ENCODE peak calls at places on chromosome 18, in eight cellular contexts. Z is brain microvascular endothelial cell, I is stomach, S is GM12865, L is DND-41, T is fibroblast of mammary gland, E is HFFc6, J is PC-9. K is an unnamed sample.

GRCh38 chr18:51196116-51196810 is 1.2 kb downstream of the MEX3C start:
- DNase-seq in Z (peak), I (peak), S (peak), L (peak), T (peak), E (peak), J (peak), K (peak)

GRCh38 chr18:9835112-9835755 is 50.5 kb upstream of the TXNDC2 start:
- DNase-seq in Z (no peak), I (no peak), S (no peak), L (no peak), T (no peak), E (no peak), J (peak), K (no peak)

GRCh38 chr18:57497372-57498294 is 62.5 kb downstream of the ONECUT2 start:
- DNase-seq in Z (no peak), I (no peak), S (no peak), L (no peak), T (peak), E (peak), J (no peak), K (no peak)

GRCh38 chr18:72325307-72325706 is 218.8 kb downstream of the CBLN2 start:
- DNase-seq in Z (no peak), I (no peak), S (peak), L (no peak), T (no peak), E (no peak), J (no peak), K (no peak)

GRCh38 chr18:24189007-24189528 is 50.2 kb downstream of the CABYR start:
- DNase-seq in Z (no peak), I (no peak), S (peak), L (no peak), T (no peak), E (peak), J (no peak), K (peak)

GRCh38 chr18:57698571-57699276 is 77.1 kb upstream of the NARS1 start:
- DNase-seq in Z (no peak), I (no peak), S (no peak), L (no peak), T (peak), E (peak), J (no peak), K (no peak)

GRCh38 chr18:34866739-34867138 is 156.6 kb downstream of the DTNA start:
- DNase-seq in Z (no peak), I (no peak), S (no peak), L (no peak), T (peak), E (no peak), J (no peak), K (no peak)

GRCh38 chr18:13621446-13621849 is 104.9 kb downstream of the FAM210A start:
- DNase-seq in Z (no peak), I (no peak), S (no peak), L (no peak), T (no peak), E (no peak), J (no peak), K (no peak)

GRCh38 chr18:77948571-77948970 is 698.9 kb downstream of the GALR1 start:
- DNase-seq in Z (no peak), I (no peak), S (no peak), L (no peak), T (no peak), E (no peak), J (no peak), K (no peak)

GRCh38 chr18:2880473-2880872 is 33.7 kb downstream of the EMILIN2 start:
- DNase-seq in Z (no peak), I (no peak), S (no peak), L (no peak), T (no peak), E (no peak), J (no peak), K (no peak)

GRCh38 chr18:2188258-2188657 is 383.0 kb downstream of the METTL4 start:
- DNase-seq in Z (no peak), I (no peak), S (no peak), L (no peak), T (no peak), E (no peak), J (no peak), K (no peak)

GRCh38 chr18:36620801-36621200 is 208.0 kb downstream of the TPGS2 start:
- DNase-seq in Z (no peak), I (no peak), S (no peak), L (no peak), T (peak), E (no peak), J (no peak), K (no peak)

GRCh38 chr18:43574974-43575373 is 297.7 kb upstream of the SYT4 start:
- DNase-seq in Z (no peak), I (no peak), S (no peak), L (no peak), T (no peak), E (no peak), J (no peak), K (no peak)

GRCh38 chr18:37144921-37145320 is 316.0 kb downstream of the KIAA1328 start:
- DNase-seq in Z (no peak), I (no peak), S (no peak), L (no peak), T (no peak), E (no peak), J (no peak), K (no peak)

GRCh38 chr18:62979900-62980299 is 264.6 kb downstream of the PHLPP1 start:
- DNase-seq in Z (no peak), I (no peak), S (no peak), L (no peak), T (no peak), E (no peak), J (no peak), K (no peak)

GRCh38 chr18:10660485-10660884 is 134.7 kb downstream of the NAPG start:
- DNase-seq in Z (peak), I (no peak), S (no peak), L (no peak), T (peak), E (no peak), J (no peak), K (peak)

GRCh38 chr18:5518179-5518770 is 25.5 kb downstream of the EPB41L3 start:
- DNase-seq in Z (no peak), I (no peak), S (no peak), L (no peak), T (no peak), E (no peak), J (no peak), K (no peak)

GRCh38 chr18:58350526-58350925 is 278.4 kb downstream of the ALPK2 start:
- DNase-seq in Z (no peak), I (no peak), S (no peak), L (no peak), T (no peak), E (no peak), J (no peak), K (no peak)

GRCh38 chr18:12639990-12640880 is 17.7 kb downstream of the SPIRE1 start:
- DNase-seq in Z (peak), I (no peak), S (no peak), L (no peak), T (peak), E (peak), J (no peak), K (no peak)

GRCh38 chr18:39871976-39872375 is 2083.1 kb upstream of the PIK3C3 start:
- DNase-seq in Z (no peak), I (no peak), S (no peak), L (no peak), T (peak), E (no peak), J (no peak), K (no peak)

GRCh38 chr18:3595282-3596273 is 145.6 kb downstream of the TGIF1 start:
- DNase-seq in Z (peak), I (peak), S (peak), L (no peak), T (peak), E (peak), J (peak), K (peak)

GRCh38 chr18:67511840-67512239 is 4.7 kb downstream of the DSEL start:
- DNase-seq in Z (no peak), I (no peak), S (no peak), L (no peak), T (no peak), E (no peak), J (no peak), K (no peak)

GRCh38 chr18:61765097-61765496 is 127.7 kb downstream of the RNF152 start:
- DNase-seq in Z (peak), I (no peak), S (peak), L (no peak), T (peak), E (peak), J (no peak), K (no peak)

GRCh38 chr18:55351980-55352714 is 235.8 kb downstream of the TCF4 start:
- DNase-seq in Z (no peak), I (no peak), S (peak), L (no peak), T (no peak), E (no peak), J (no peak), K (no peak)

GRCh38 chr18:21933931-21934765 is 193.6 kb downstream of the MIB1 start:
- DNase-seq in Z (no peak), I (no peak), S (no peak), L (no peak), T (no peak), E (no peak), J (no peak), K (no peak)

GRCh38 chr18:55321268-55322175 is 266.5 kb downstream of the TCF4 start:
- DNase-seq in Z (peak), I (peak), S (peak), L (no peak), T (peak), E (peak), J (no peak), K (peak)

GRCh38 chr18:46950064-46950656 is 32.8 kb downstream of the KATNAL2 start:
- DNase-seq in Z (peak), I (no peak), S (peak), L (no peak), T (no peak), E (no peak), J (no peak), K (peak)
- TF ChIP-seq CTCF in Z (peak), I (no peak), S (peak), L (peak), T (peak), E (peak), J (peak), K (peak)

DNA sequence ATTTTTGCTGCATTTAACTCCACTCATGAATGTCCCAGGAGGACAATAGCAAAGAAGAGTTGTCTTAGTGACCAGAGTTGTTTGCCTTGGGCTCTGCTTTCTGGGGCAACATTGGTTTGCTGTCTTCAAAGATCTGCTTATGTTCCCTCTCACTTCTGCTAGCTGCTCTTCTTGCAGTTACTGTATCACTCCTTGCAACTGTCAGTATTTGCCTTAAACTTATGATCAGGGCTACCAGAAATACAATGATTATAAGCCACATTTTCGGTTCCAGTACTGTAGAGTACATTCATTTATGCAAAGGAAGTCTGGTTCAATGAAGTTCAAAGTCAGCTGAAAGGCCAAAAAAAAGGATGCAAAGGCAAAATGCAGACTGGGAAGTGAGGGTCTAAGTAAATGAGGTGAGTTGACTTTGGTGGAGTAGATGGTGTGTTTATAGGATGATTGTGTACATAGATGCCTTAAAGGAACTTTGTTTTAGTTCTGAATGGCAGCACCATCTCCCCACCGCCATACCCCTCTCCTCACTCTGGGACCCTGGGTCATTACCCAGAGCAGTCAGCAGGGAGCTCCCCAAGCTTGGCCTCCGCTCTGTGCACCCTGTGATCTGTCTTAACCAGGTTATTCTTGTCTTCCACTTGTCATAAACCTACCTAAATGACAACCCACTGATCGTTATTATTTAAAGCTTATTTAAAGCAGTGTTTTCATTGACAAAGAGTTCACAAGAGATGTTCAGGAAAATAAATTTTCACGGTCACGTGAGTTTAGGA is 236.0 kb downstream of the DOK6 start:
- DNase-seq in Z (no peak), I (no peak), S (peak), L (no peak), T (no peak), E (no peak), J (no peak), K (peak)
- TF ChIP-seq CTCF in Z (peak), I (no peak), S (peak), L (peak), T (peak), E (no peak), J (no peak), K (peak)

GRCh38 chr18:7775848-7776247 is 208.7 kb downstream of the PTPRM start:
- DNase-seq in Z (no peak), I (no peak), S (no peak), L (no peak), T (no peak), E (no peak), J (no peak), K (no peak)
- TF ChIP-seq CTCF in Z (no peak), I (no peak), S (no peak), L (no peak), T (no peak), E (no peak), J (no peak), K (no peak)

GRCh38 chr18:80227472-80227871 is 19.8 kb downstream of the PARD6G start:
- DNase-seq in Z (no peak), I (no peak), S (no peak), L (no peak), T (no peak), E (no peak), J (no peak), K (no peak)
- TF ChIP-seq CTCF in Z (no peak), I (no peak), S (no peak), L (no peak), T (no peak), E (no peak), J (no peak), K (no peak)

GRCh38 chr18:79825913-79826312 is 28.2 kb downstream of the KCNG2 start:
- DNase-seq in Z (no peak), I (no peak), S (no peak), L (no peak), T (no peak), E (no peak), J (no peak), K (no peak)

GRCh38 chr18:79829136-79829854 is 31.6 kb downstream of the KCNG2 start:
- DNase-seq in Z (no peak), I (no peak), S (no peak), L (no peak), T (no peak), E (no peak), J (no peak), K (no peak)

GRCh38 chr18:79823120-79823519 is 25.4 kb downstream of the KCNG2 start:
- DNase-seq in Z (no peak), I (no peak), S (no peak), L (no peak), T (no peak), E (no peak), J (no peak), K (no peak)

GRCh38 chr18:79828258-79828657 is 30.5 kb downstream of the KCNG2 start:
- DNase-seq in Z (no peak), I (no peak), S (no peak), L (no peak), T (no peak), E (no peak), J (no peak), K (no peak)

DNA sequence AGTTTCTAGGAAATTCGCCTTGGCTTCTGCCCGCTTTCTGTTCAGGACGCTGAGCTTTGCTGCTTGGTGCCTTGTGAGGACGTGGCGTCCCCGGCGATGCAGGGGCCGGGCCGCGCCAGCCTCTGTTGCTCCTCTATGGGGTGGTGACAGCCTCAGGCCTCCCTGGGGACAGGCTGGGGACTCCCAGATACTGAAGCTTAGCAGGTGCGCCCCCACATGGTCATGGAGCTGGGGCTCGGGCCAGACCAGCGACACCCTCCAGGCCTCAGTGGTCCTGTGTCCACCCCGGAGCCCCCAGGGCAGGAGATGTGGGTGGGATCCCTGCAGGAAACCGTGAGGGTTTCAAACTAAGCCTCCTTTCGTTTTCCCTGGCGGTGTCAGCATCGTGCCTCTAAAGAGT is 29.2 kb downstream of the KCNG2 start:
- DNase-seq in Z (no peak), I (no peak), S (no peak), L (no peak), T (no peak), E (no peak), J (no peak), K (no peak)
- TF ChIP-seq CTCF in Z (no peak), I (no peak), S (no peak), L (peak), T (no peak), E (no peak), J (no peak), K (no peak)